ENCODE peak calls at places on chromosome 21, in seven cellular contexts. D, V, I, C, F, B and N are unnamed samples. For H3K4me1, the result is how much of the 10 kb centered on the place peaks cover.

GRCh38 chr21:38322551-38322950 is 65.8 kb downstream of the KCNJ15 start:
- DNase-seq in D (no peak), V (no peak), I (no peak), C (no peak), F (no peak), B (no peak), N (no peak)

GRCh38 chr21:32921632-32922230 is 104.0 kb upstream of the OLIG2 start:
- DNase-seq in D (peak), V (no peak), I (no peak), C (no peak), F (peak), B (no peak), N (no peak)

GRCh38 chr21:36728371-36729111 is 29.6 kb downstream of the SIM2 start:
- DNase-seq in D (no peak), V (peak), I (no peak), C (no peak), F (no peak), B (no peak), N (no peak)

GRCh38 chr21:45135122-45135521 is 60.7 kb downstream of the ADARB1 start:
- DNase-seq in D (no peak), V (no peak), I (no peak), C (peak), F (peak), B (no peak), N (no peak)

GRCh38 chr21:38910390-38911008 is 104.8 kb downstream of the ETS2 start:
- DNase-seq in D (no peak), V (no peak), I (no peak), C (no peak), F (no peak), B (no peak), N (no peak)

GRCh38 chr21:46127239-46128105 is 27.9 kb downstream of the FTCD start:
- DNase-seq in D (no peak), V (peak), I (no peak), C (peak), F (peak), B (no peak), N (peak)

GRCh38 chr21:44291078-44291935 is 5.6 kb downstream of the AIRE start:
- DNase-seq in D (no peak), V (no peak), I (no peak), C (peak), F (no peak), B (no peak), N (no peak)

GRCh38 chr21:25563399-25564116 is 43.7 kb downstream of the MRPL39 start:
- DNase-seq in D (no peak), V (no peak), I (no peak), C (no peak), F (no peak), B (no peak), N (no peak)

GRCh38 chr21:37986000-37986399 is 69.7 kb upstream of the KCNJ6 start:
- DNase-seq in D (no peak), V (no peak), I (no peak), C (no peak), F (no peak), B (no peak), N (no peak)

GRCh38 chr21:22763442-22763841 is 1765.2 kb downstream of the NCAM2 start:
- DNase-seq in D (no peak), V (no peak), I (no peak), C (no peak), F (no peak), B (no peak), N (no peak)

GRCh38 chr21:46604975-46605758 is at the start of gene S100B:
- DNase-seq in D (no peak), V (no peak), I (no peak), C (no peak), F (peak), B (no peak), N (peak)

GRCh38 chr21:46393941-46394818 is 64.5 kb upstream of the DIP2A start:
- DNase-seq in D (peak), V (no peak), I (no peak), C (peak), F (peak), B (no peak), N (no peak)

GRCh38 chr21:46006547-46007497 is 25.3 kb downstream of the COL6A1 start:
- DNase-seq in D (no peak), V (peak), I (no peak), C (no peak), F (peak), B (no peak), N (no peak)

GRCh38 chr21:44856131-44856530 is 17.4 kb downstream of the PTTG1IP start:
- DNase-seq in D (no peak), V (peak), I (no peak), C (no peak), F (peak), B (no peak), N (no peak)

GRCh38 chr21:36425286-36425685 is 40.1 kb downstream of the CHAF1B start:
- DNase-seq in D (no peak), V (no peak), I (no peak), C (no peak), F (peak), B (no peak), N (no peak)

GRCh38 chr21:27645285-27645684 is 678.4 kb upstream of the ADAMTS5 start:
- DNase-seq in D (no peak), V (no peak), I (no peak), C (no peak), F (no peak), B (peak), N (no peak)

GRCh38 chr21:45280178-45280821 is 7.4 kb downstream of the POFUT2 start:
- DNase-seq in D (no peak), V (peak), I (no peak), C (peak), F (no peak), B (no peak), N (peak)

GRCh38 chr21:19853709-19854575 is 1144.3 kb upstream of the NCAM2 start:
- DNase-seq in D (no peak), V (no peak), I (no peak), C (peak), F (no peak), B (no peak), N (no peak)

GRCh38 chr21:45534591-45535331 is 7.5 kb downstream of the SLC19A1 start:
- DNase-seq in D (no peak), V (peak), I (peak), C (peak), F (no peak), B (no peak), N (no peak)

GRCh38 chr21:31644648-31645047 is 14.8 kb upstream of the SOD1 start:
- DNase-seq in D (peak), V (no peak), I (no peak), C (no peak), F (no peak), B (no peak), N (no peak)

GRCh38 chr21:45312296-45312695 is 24.6 kb upstream of the POFUT2 start:
- DNase-seq in D (no peak), V (no peak), I (no peak), C (no peak), F (no peak), B (no peak), N (no peak)

GRCh38 chr21:34932233-34932632 is 116.9 kb downstream of the RUNX1 start:
- DNase-seq in D (no peak), V (no peak), I (no peak), C (no peak), F (no peak), B (no peak), N (no peak)
- H3K4me1 ChIP-seq in D (under half), V (under half), I (under half), C (under half), F (under half), B (under half), N (under half)

GRCh38 chr21:34078915-34079314 is 5.5 kb downstream of the MRPS6 start:
- DNase-seq in D (peak), V (no peak), I (no peak), C (no peak), F (no peak), B (no peak), N (no peak)
- H3K4me1 ChIP-seq in D (half or more), V (under half), I (under half), C (half or more), F (under half), B (half or more), N (half or more)

GRCh38 chr21:42454221-42454570 is 41.8 kb downstream of the RSPH1 start:
- DNase-seq in D (no peak), V (no peak), I (no peak), C (no peak), F (no peak), B (no peak), N (no peak)
- H3K4me1 ChIP-seq in D (under half), V (under half), I (under half), C (under half), F (under half), B (under half), N (under half)

GRCh38 chr21:17785403-17785788 is 33.8 kb downstream of the C21orf91 start:
- DNase-seq in D (no peak), V (no peak), I (no peak), C (no peak), F (no peak), B (no peak), N (no peak)
- H3K4me1 ChIP-seq in D (under half), V (under half), I (under half), C (under half), F (under half), B (under half), N (under half)

DNA sequence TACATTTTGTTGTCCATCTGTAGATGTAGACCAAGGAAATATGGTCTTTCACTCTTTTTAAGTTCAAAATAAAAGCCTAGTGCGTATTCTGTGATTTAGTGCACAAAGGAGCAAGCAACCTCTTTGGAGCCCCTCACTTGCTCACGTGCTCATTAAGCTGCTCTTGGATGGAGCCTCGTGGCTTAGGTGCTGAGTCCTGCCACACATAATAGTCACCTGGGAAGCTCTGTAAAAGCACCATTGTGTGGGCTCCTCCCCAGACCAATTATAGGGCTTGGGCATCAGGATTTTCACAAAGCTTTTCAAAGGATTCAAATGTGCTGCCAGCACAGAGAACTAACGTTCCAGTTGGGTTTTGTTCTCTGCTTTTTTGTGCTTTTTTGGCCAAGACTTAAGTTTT is 85.0 kb downstream of the PCP4 start:
- DNase-seq in D (no peak), V (no peak), I (no peak), C (no peak), F (no peak), B (no peak), N (no peak)
- H3K4me1 ChIP-seq in D (under half), V (under half), I (under half), C (under half), F (under half), B (under half), N (under half)

GRCh38 chr21:29301703-29302102 is 3.0 kb downstream of the BACH1 start:
- DNase-seq in D (peak), V (no peak), I (no peak), C (no peak), F (no peak), B (no peak), N (no peak)
- H3K4me1 ChIP-seq in D (half or more), V (under half), I (half or more), C (half or more), F (half or more), B (half or more), N (half or more)

GRCh38 chr21:42655797-42656770 is 2.7 kb downstream of the PDE9A start:
- DNase-seq in D (no peak), V (no peak), I (no peak), C (no peak), F (peak), B (no peak), N (no peak)
- H3K4me1 ChIP-seq in D (under half), V (under half), I (under half), C (under half), F (under half), B (under half), N (under half)